ENCODE peak calls at places on chromosomes 7 and 10, in eight cellular contexts. U is GM23338; W is K562; Y is upper lobe of left lung; N is CD8-positive, alpha-beta T cell; A is heart right ventricle; R is CD4-positive, alpha-beta T cell; J is HCT116. V is an unnamed sample.

GRCh38 chr7:103710247-103710646 is 264.2 kb upstream of the SLC26A5 start:
- ATAC-seq in A (no peak), U (no peak), J (no peak), Y (no peak), W (no peak), N (no peak), R (no peak), V (no peak)

GRCh38 chr10:61902448-61903183 is 1.1 kb downstream of the ARID5B start:
- ATAC-seq in U (peak), N (peak), J (peak), R (peak), A (peak), Y (peak), W (peak), V (peak)

GRCh38 chr7:74466196-74466813 is 12.6 kb downstream of the GTF2IRD1 start:
- ATAC-seq in J (no peak), N (no peak), Y (no peak), A (peak), W (no peak), R (no peak), U (no peak), V (peak)

GRCh38 chr7:157267956-157268355 is 68.8 kb upstream of the DNAJB6 start:
- ATAC-seq in J (no peak), U (no peak), A (no peak), N (no peak), W (no peak), R (no peak), Y (no peak), V (no peak)

GRCh38 chr7:87223666-87224065 is 4.1 kb upstream of the TMEM243 start:
- ATAC-seq in A (no peak), R (no peak), W (no peak), Y (no peak), J (no peak), U (no peak), N (no peak), V (no peak)

GRCh38 chr10:8137726-8138125 is 83.2 kb downstream of the GATA3 start:
- ATAC-seq in J (no peak), N (peak), U (no peak), Y (no peak), A (no peak), R (peak), W (no peak), V (no peak)

GRCh38 chr7:13188236-13188635 is 500.8 kb downstream of the ARL4A start:
- ATAC-seq in A (no peak), W (no peak), U (no peak), R (no peak), Y (no peak), N (no peak), J (no peak), V (no peak)

GRCh38 chr7:45072131-45073030 is 16.4 kb downstream of the NACAD start:
- ATAC-seq in A (no peak), Y (no peak), W (no peak), U (no peak), J (no peak), R (no peak), N (no peak), V (no peak)

GRCh38 chr10:120392671-120393079 is 64.4 kb upstream of the PLPP4 start:
- ATAC-seq in U (no peak), J (no peak), R (no peak), N (no peak), W (no peak), A (no peak), Y (no peak), V (no peak)

GRCh38 chr7:87317691-87318245 is 27.7 kb upstream of the CROT start:
- ATAC-seq in U (no peak), Y (no peak), R (no peak), N (no peak), J (no peak), W (no peak), A (no peak), V (no peak)

GRCh38 chr7:98054585-98054984 is 52.1 kb upstream of the LMTK2 start:
- ATAC-seq in W (no peak), U (no peak), A (no peak), Y (no peak), R (no peak), N (no peak), J (no peak), V (no peak)

GRCh38 chr7:89623018-89623672 is 531.1 kb upstream of the STEAP1 start:
- ATAC-seq in N (peak), J (peak), A (peak), R (peak), Y (peak), W (peak), U (peak), V (no peak)

GRCh38 chr7:155733582-155734444 is 78.5 kb downstream of the SHH start:
- ATAC-seq in A (peak), N (peak), R (no peak), W (no peak), U (no peak), Y (no peak), J (no peak), V (no peak)

GRCh38 chr10:30488319-30488718 is 54.3 kb downstream of the MAP3K8 start:
- ATAC-seq in Y (no peak), R (no peak), U (no peak), A (peak), N (no peak), J (no peak), W (no peak), V (peak)

GRCh38 chr10:9579110-9579705 is 1438.5 kb upstream of the CELF2 start:
- ATAC-seq in N (no peak), U (no peak), A (no peak), W (no peak), Y (no peak), J (no peak), R (no peak), V (no peak)

GRCh38 chr7:110246118-110246517 is 844.8 kb upstream of the LRRN3 start:
- ATAC-seq in A (no peak), W (no peak), N (no peak), U (no peak), Y (no peak), R (no peak), J (no peak), V (no peak)

GRCh38 chr10:30058570-30059132 is 735 bp downstream of the JCAD start:
- ATAC-seq in A (no peak), R (no peak), J (no peak), N (no peak), Y (no peak), U (peak), W (no peak), V (peak)

GRCh38 chr7:158723714-158724385 is 19.2 kb upstream of the NCAPG2 start:
- ATAC-seq in N (no peak), U (peak), J (no peak), A (no peak), R (no peak), Y (no peak), W (peak), V (no peak)

GRCh38 chr10:86829472-86829871 is 73.1 kb downstream of the BMPR1A start:
- ATAC-seq in W (no peak), U (no peak), R (no peak), Y (no peak), A (no peak), N (no peak), J (no peak), V (no peak)

GRCh38 chr7:18020138-18020715 is 7.4 kb downstream of the PRPS1L1 start:
- ATAC-seq in W (no peak), N (no peak), R (no peak), U (no peak), A (no peak), Y (no peak), J (no peak), V (peak)

GRCh38 chr10:52447931-52448353 is 133.9 kb downstream of the DKK1 start:
- ATAC-seq in A (no peak), R (no peak), W (no peak), J (no peak), Y (no peak), U (no peak), N (no peak), V (no peak)

GRCh38 chr7:106371629-106372028 is 86.8 kb upstream of the NAMPT start:
- ATAC-seq in N (no peak), W (peak), R (no peak), J (no peak), Y (peak), U (no peak), A (peak), V (peak)

GRCh38 chr7:48389977-48390376 is 218.7 kb downstream of the ABCA13 start:
- ATAC-seq in A (no peak), N (no peak), Y (peak), R (no peak), W (no peak), J (no peak), U (no peak), V (no peak)

GRCh38 chr7:66839814-66840213 is 81.2 kb upstream of the TMEM248 start:
- ATAC-seq in A (no peak), N (no peak), R (no peak), U (no peak), J (no peak), Y (no peak), W (no peak), V (no peak)

GRCh38 chr10:72056932-72057751 is 31.2 kb downstream of the SPOCK2 start:
- ATAC-seq in Y (no peak), A (peak), W (no peak), J (no peak), U (no peak), R (no peak), N (no peak), V (no peak)

GRCh38 chr7:132904209-132904608 is 177.7 kb downstream of the CHCHD3 start:
- ATAC-seq in W (no peak), R (no peak), A (no peak), J (no peak), U (no peak), N (no peak), Y (no peak), V (no peak)

GRCh38 chr7:97512441-97513207 is 219.3 kb upstream of the TAC1 start:
- ATAC-seq in W (peak), U (no peak), J (no peak), Y (no peak), R (no peak), N (no peak), A (no peak), V (no peak)

GRCh38 chr7:17168399-17168798 is 130.1 kb upstream of the AHR start:
- ATAC-seq in Y (no peak), R (no peak), W (no peak), N (no peak), A (no peak), J (no peak), U (no peak), V (no peak)

GRCh38 chr10:17157024-17157423 is 27.4 kb upstream of the CUBN start:
- ATAC-seq in A (no peak), R (no peak), Y (no peak), U (no peak), N (no peak), W (no peak), J (no peak), V (no peak)

GRCh38 chr10:97081621-97082235 is 104.0 kb downstream of the SLIT1 start:
- ATAC-seq in A (peak), J (peak), Y (no peak), U (peak), W (peak), R (no peak), N (peak), V (no peak)

GRCh38 chr7:83276250-83276649 is 113.6 kb upstream of the PCLO start:
- ATAC-seq in J (no peak), Y (no peak), W (no peak), R (no peak), U (no peak), N (no peak), A (no peak), V (no peak)

GRCh38 chr10:128322950-128323349 is 196.7 kb upstream of the MKI67 start:
- ATAC-seq in A (no peak), Y (no peak), N (no peak), W (no peak), R (no peak), U (no peak), J (no peak), V (no peak)

GRCh38 chr10:128325788-128326187 is 199.6 kb upstream of the MKI67 start:
- ATAC-seq in Y (no peak), U (no peak), J (no peak), N (no peak), A (no peak), W (no peak), R (no peak), V (no peak)

GRCh38 chr10:128322106-128322505 is 195.9 kb upstream of the MKI67 start:
- ATAC-seq in J (no peak), A (no peak), W (no peak), R (no peak), U (no peak), Y (no peak), N (no peak), V (no peak)

GRCh38 chr10:128324468-128324867 is 198.2 kb upstream of the MKI67 start:
- ATAC-seq in R (no peak), N (no peak), A (peak), Y (no peak), J (no peak), W (no peak), U (peak), V (no peak)

DNA sequence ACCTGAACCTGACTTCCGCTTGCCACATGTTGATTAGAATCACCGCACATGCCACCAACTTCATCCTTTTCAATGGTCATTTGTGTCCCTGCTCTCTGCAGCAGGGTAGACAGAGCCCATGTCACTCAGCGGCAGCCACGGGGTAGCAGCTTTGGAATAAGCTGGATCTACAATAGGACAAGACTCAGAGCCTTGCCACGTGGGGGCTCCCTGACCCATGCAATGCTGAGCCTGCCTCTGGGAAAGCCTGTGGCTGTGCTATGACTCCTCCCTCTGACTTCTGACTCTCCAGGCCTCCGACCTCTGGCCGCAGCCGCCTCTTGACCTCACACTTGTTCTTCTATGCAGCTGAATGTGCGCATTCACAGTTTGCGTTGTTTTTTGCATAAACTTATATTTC is 197.8 kb upstream of the MKI67 start:
- ATAC-seq in A (peak), J (peak), R (no peak), U (peak), W (peak), Y (no peak), N (no peak), V (no peak)
- TF ChIP-seq CTCF in A (peak), J (peak), R (no peak), U (peak), W (peak), Y (peak), N (no peak), V (no peak)

DNA sequence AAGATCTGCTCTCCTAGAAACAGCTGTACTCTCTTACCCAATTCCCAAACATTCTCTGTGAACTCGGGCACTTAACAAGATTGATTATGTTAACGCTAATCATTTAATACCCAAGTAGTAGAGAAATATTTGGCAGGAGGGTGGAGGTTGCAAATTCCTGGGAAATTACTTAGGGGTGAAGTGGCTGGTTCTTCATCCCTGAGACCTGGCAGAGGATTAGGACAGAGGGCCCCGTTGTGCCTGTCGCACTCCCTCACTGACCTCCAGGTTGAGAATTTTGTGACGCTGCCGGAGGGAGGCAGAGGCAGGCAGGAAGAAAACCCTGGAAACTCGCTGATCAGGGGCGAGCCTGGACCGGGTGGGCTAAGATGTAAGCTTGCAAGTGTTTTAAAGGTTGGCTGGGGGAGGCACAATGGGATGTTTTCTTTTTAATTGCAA is 182.6 kb downstream of the TCF7L2 start:
- ATAC-seq in A (peak), U (peak), N (no peak), R (no peak), Y (no peak), W (no peak), J (no peak), V (peak)
- H3K27ac ChIP-seq in A (no peak), U (peak), N (no peak), R (no peak), Y (no peak), W (no peak), J (no peak), V (peak)

DNA sequence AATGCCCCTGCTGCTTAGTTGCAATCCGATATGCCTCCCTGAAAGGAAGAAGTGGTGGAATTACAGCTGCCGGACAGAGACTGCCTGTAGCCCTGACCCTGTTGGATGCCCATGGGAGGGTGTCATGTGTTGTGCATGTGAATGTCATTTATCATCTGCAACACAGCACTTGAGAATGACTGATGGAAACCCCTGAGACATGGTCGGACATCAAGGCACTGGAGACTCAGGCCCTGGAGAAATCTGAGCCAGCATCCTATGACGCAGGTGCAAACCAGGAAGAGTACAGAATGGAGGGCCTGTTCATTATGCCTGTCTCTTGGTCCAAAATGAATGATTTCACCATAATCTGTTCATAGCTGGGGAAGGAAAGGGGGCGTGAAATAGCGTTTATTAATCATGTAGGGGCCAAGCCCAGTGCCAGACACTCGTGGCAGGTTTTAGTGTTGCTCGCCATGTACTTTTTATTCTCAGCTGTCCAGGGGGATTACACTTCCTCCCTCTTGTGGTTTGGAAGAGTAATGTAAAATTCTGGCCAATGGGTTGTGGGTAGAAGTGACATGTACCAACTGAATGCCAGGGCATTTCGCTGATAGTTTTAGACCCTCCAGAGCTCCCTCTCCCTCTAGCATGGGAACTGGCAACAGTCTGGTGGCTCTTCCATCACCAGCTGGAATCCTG is 23.0 kb upstream of the LEP start:
- ATAC-seq in J (peak), W (peak), A (no peak), R (no peak), N (no peak), U (peak), Y (no peak), V (no peak)
- TF ChIP-seq CTCF in J (peak), W (peak), A (no peak), R (no peak), N (no peak), U (peak), Y (no peak), V (no peak)

GRCh38 chr7:668139-668871 is 58.2 kb upstream of the DNAAF5 start:
- ATAC-seq in J (no peak), Y (no peak), R (peak), W (no peak), A (peak), U (no peak), N (peak), V (peak)

GRCh38 chr7:665251-665650 is 61.2 kb upstream of the DNAAF5 start:
- ATAC-seq in N (no peak), W (no peak), R (no peak), A (no peak), U (peak), J (no peak), Y (no peak), V (no peak)

GRCh38 chr7:666454-667292 is 59.8 kb upstream of the DNAAF5 start:
- ATAC-seq in U (no peak), W (no peak), J (no peak), N (no peak), R (no peak), A (no peak), Y (no peak), V (no peak)

GRCh38 chr7:664402-664775 is 62.1 kb upstream of the DNAAF5 start:
- ATAC-seq in J (no peak), N (no peak), W (no peak), R (no peak), A (no peak), Y (no peak), U (no peak), V (no peak)

DNA sequence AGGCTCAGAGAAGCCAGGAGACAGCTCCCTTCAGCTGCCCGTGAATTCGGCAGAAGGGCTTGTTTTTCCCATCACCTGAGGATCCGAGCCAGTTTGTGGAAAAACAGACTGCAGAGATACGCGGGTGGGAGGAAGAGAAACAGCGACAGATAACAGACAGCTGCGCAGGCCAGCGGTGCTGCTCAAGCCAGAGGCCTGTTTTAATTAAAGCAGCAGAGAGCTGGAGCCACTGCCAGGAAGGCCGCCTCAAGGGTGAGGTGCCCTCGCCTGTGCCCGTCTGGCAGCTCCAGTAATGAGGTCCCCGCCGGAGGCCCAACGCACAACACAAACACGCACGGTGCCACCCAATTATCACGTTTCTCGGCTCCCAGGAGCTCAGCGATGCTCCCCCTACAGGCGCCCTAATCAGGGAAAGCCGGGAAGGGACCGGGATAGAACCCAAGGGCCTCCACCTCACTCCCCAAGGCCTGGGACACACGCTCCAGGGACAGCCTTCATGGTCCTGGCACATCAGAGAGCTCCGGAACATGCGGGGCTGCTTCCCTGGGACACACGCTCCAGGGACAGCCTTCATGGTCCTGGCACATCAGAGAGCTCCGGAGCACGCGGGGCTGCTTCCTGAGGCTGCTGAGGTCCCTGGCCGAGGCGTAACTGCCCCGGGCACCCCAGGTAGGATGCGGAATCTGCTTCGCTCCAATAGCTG is 60.6 kb upstream of the DNAAF5 start:
- ATAC-seq in J (peak), Y (no peak), A (peak), U (peak), N (no peak), R (no peak), W (no peak), V (peak)
- H3K27ac ChIP-seq in J (no peak), Y (no peak), A (peak), U (peak), N (no peak), R (no peak), W (no peak), V (peak)

DNA sequence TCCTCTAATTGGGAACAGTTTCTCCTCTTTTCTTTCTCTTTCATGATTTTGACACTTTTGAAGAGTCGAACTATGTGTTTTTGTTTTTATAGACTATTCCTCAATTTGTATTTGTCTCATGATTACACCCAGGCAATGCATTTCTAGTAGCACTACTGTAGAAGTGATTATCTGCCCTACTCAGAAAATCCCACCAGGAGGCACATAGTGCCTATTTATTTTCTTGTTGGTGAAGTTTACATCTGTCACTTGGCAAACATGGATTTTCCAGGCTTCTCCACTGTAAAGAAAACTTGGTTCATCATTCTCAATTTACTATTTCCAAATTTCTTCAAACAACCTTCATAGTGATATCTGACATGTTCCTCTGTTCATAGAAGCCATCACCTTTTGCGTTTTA is 893.9 kb downstream of the CCSER2 start:
- ATAC-seq in U (no peak), J (no peak), W (no peak), R (no peak), Y (no peak), A (no peak), N (no peak), V (no peak)
- TF ChIP-seq CTCF in U (no peak), J (no peak), W (no peak), R (no peak), Y (no peak), A (peak), N (no peak), V (no peak)